ENCODE peak calls at places on chromosome 1, in ten cellular contexts. D is Calu3; V is T-helper 2 cell; L is central memory CD4-positive, alpha-beta T cell; R is NCI-H1105; G is kidney tubule cell; Q is A549; E is memory B cell; N is ecto neural progenitor cell; P is erythroblast. C is an unnamed sample.

GRCh38 chr1:8419861-8420260 is 101.9 kb downstream of the SLC45A1 start:
- DNase-seq in D (no peak), V (no peak), L (no peak), R (no peak), G (peak), Q (no peak), E (no peak), N (no peak), P (no peak), C (no peak)

GRCh38 chr1:197838836-197839235 is 63.6 kb upstream of the DENND1B start:
- DNase-seq in D (no peak), V (no peak), L (no peak), R (no peak), G (peak), Q (peak), E (no peak), N (no peak), P (no peak), C (no peak)

GRCh38 chr1:99083338-99083737 is 78.7 kb upstream of the PLPPR5 start:
- DNase-seq in D (no peak), V (no peak), L (no peak), R (no peak), G (no peak), Q (no peak), E (no peak), N (no peak), P (no peak), C (no peak)

GRCh38 chr1:17913326-17914115 is 158.4 kb downstream of the ACTL8 start:
- DNase-seq in D (no peak), V (no peak), L (no peak), R (no peak), G (no peak), Q (no peak), E (no peak), N (no peak), P (no peak), C (no peak)

GRCh38 chr1:115286431-115287205 is 51.4 kb downstream of the NGF start:
- DNase-seq in D (no peak), V (no peak), L (no peak), R (no peak), G (no peak), Q (no peak), E (no peak), N (no peak), P (no peak), C (no peak)

GRCh38 chr1:223723351-223723904 is 11.1 kb downstream of the CAPN2 start:
- DNase-seq in D (no peak), V (no peak), L (no peak), R (no peak), G (no peak), Q (no peak), E (no peak), N (no peak), P (no peak), C (no peak)

GRCh38 chr1:43930168-43930948 is 3.2 kb upstream of the ARTN start:
- DNase-seq in D (peak), V (peak), L (no peak), R (no peak), G (no peak), Q (no peak), E (no peak), N (no peak), P (peak), C (no peak)

GRCh38 chr1:153945795-153946621 is 510 bp downstream of the DENND4B start:
- DNase-seq in D (peak), V (peak), L (peak), R (peak), G (peak), Q (peak), E (peak), N (peak), P (peak), C (peak)

C was measured in HL-60.